ENCODE peak calls at places on chromosomes 12 and 14, in eight cellular contexts. K is fibroblast of lung; J is astrocyte; M is PC-3; W is GM23338; F is adrenal gland; N is pancreas; D is CD4-positive, alpha-beta memory T cell. A is an unnamed sample.

GRCh38 chr12:43696154-43696553 is 62.4 kb downstream of the PUS7L start:
- DNase-seq in K (no peak), J (no peak), M (no peak), W (no peak), F (no peak), N (no peak), D (no peak), A (no peak)

GRCh38 chr12:43333650-43334043 is 218.4 kb downstream of the ADAMTS20 start:
- DNase-seq in K (no peak), J (no peak), M (no peak), W (no peak), F (no peak), N (no peak), D (no peak), A (no peak)

GRCh38 chr14:34355584-34356266 is 106.3 kb downstream of the SPTSSA start:
- DNase-seq in K (peak), J (peak), M (peak), W (no peak), F (peak), N (no peak), D (no peak), A (no peak)

GRCh38 chr14:58027904-58028303 is 124.1 kb downstream of the ARMH4 start:
- DNase-seq in K (no peak), J (no peak), M (no peak), W (no peak), F (no peak), N (no peak), D (no peak), A (no peak)

GRCh38 chr12:95739561-95740313 is 50.8 kb downstream of the NTN4 start:
- DNase-seq in K (no peak), J (no peak), M (no peak), W (no peak), F (peak), N (peak), D (no peak), A (no peak)

GRCh38 chr14:77620222-77620865 is 3.9 kb upstream of the SPTLC2 start:
- DNase-seq in K (no peak), J (no peak), M (no peak), W (no peak), F (no peak), N (no peak), D (no peak), A (no peak)

GRCh38 chr12:76441016-76441415 is 92.8 kb upstream of the BBS10 start:
- DNase-seq in K (no peak), J (no peak), M (no peak), W (no peak), F (no peak), N (no peak), D (no peak), A (no peak)

GRCh38 chr14:61101803-61102548 is 120.9 kb downstream of the SLC38A6 start:
- DNase-seq in K (peak), J (peak), M (peak), W (peak), F (no peak), N (no peak), D (no peak), A (no peak)

GRCh38 chr14:71687115-71687836 is 245.0 kb upstream of the RGS6 start:
- DNase-seq in K (peak), J (no peak), M (no peak), W (no peak), F (no peak), N (no peak), D (no peak), A (no peak)

GRCh38 chr12:74732801-74733200 is 195.2 kb downstream of the ATXN7L3B start:
- DNase-seq in K (no peak), J (no peak), M (no peak), W (no peak), F (no peak), N (no peak), D (no peak), A (peak)

GRCh38 chr12:17017402-17017801 is 411.4 kb upstream of the LMO3 start:
- DNase-seq in K (no peak), J (no peak), M (peak), W (no peak), F (no peak), N (no peak), D (no peak), A (no peak)

GRCh38 chr14:32720927-32721326 is 217.8 kb upstream of the NPAS3 start:
- DNase-seq in K (no peak), J (peak), M (peak), W (no peak), F (no peak), N (no peak), D (no peak), A (no peak)

GRCh38 chr12:87112946-87113345 is 856.8 kb upstream of the MGAT4C start:
- DNase-seq in K (no peak), J (peak), M (peak), W (no peak), F (no peak), N (no peak), D (no peak), A (no peak)

GRCh38 chr14:88667555-88668273 is 104.9 kb downstream of the ZC3H14 start:
- DNase-seq in K (peak), J (peak), M (peak), W (peak), F (peak), N (peak), D (peak), A (peak)

GRCh38 chr12:128387811-128388422 is 120.9 kb downstream of the TMEM132C start:
- DNase-seq in K (no peak), J (no peak), M (peak), W (peak), F (peak), N (peak), D (no peak), A (peak)

GRCh38 chr12:39618701-39619100 is 902 bp downstream of the ABCD2 start:
- DNase-seq in K (no peak), J (no peak), M (no peak), W (no peak), F (no peak), N (no peak), D (peak), A (no peak)

GRCh38 chr12:129075451-129076208 is 222.4 kb downstream of the GLT1D1 start:
- DNase-seq in K (no peak), J (no peak), M (no peak), W (no peak), F (no peak), N (no peak), D (no peak), A (no peak)

GRCh38 chr12:27624586-27624985 is 71.7 kb upstream of the REP15 start:
- DNase-seq in K (no peak), J (peak), M (peak), W (no peak), F (no peak), N (no peak), D (no peak), A (no peak)

GRCh38 chr12:49364989-49365388 is 2.3 kb upstream of the SPATS2 start:
- DNase-seq in K (peak), J (peak), M (peak), W (no peak), F (peak), N (no peak), D (no peak), A (no peak)

GRCh38 chr14:65281991-65282908 is 130.3 kb upstream of the FUT8 start:
- DNase-seq in K (peak), J (peak), M (no peak), W (peak), F (no peak), N (no peak), D (no peak), A (no peak)

GRCh38 chr12:6193853-6194815 is 6.1 kb upstream of the CD9 start:
- DNase-seq in K (peak), J (no peak), M (no peak), W (peak), F (peak), N (no peak), D (no peak), A (peak)

GRCh38 chr12:91893476-91893875 is 252.2 kb downstream of the BTG1 start:
- DNase-seq in K (no peak), J (no peak), M (peak), W (no peak), F (no peak), N (no peak), D (no peak), A (no peak)

GRCh38 chr14:101361044-101361443 is 200.3 kb upstream of the DIO3 start:
- DNase-seq in K (peak), J (no peak), M (no peak), W (no peak), F (no peak), N (no peak), D (no peak), A (no peak)

GRCh38 chr14:80364274-80364673 is 153.0 kb upstream of the DIO2 start:
- DNase-seq in K (peak), J (peak), M (peak), W (peak), F (no peak), N (no peak), D (no peak), A (peak)

GRCh38 chr14:33237102-33237501 is 298.4 kb downstream of the NPAS3 start:
- DNase-seq in K (no peak), J (peak), M (no peak), W (peak), F (no peak), N (no peak), D (no peak), A (no peak)

GRCh38 chr14:30572771-30573170 is 13.8 kb downstream of the G2E3 start:
- DNase-seq in K (no peak), J (no peak), M (no peak), W (no peak), F (no peak), N (no peak), D (no peak), A (no peak)

GRCh38 chr12:115103884-115104883 is 420.2 kb upstream of the TBX3 start:
- DNase-seq in K (peak), J (peak), M (no peak), W (no peak), F (peak), N (no peak), D (no peak), A (no peak)

GRCh38 chr14:73777420-73777819 is 63.2 kb upstream of the PNMA1 start:
- DNase-seq in K (no peak), J (no peak), M (no peak), W (no peak), F (no peak), N (no peak), D (no peak), A (no peak)

GRCh38 chr14:74655597-74656389 is 43.8 kb upstream of the LTBP2 start:
- DNase-seq in K (peak), J (peak), M (peak), W (no peak), F (no peak), N (no peak), D (no peak), A (no peak)

GRCh38 chr12:62758216-62758615 is 176.7 kb downstream of the PPM1H start:
- DNase-seq in K (peak), J (peak), M (peak), W (no peak), F (no peak), N (no peak), D (no peak), A (no peak)

GRCh38 chr12:3538691-3539030 is 47.7 kb downstream of the PRMT8 start:
- DNase-seq in K (no peak), J (no peak), M (no peak), W (no peak), F (peak), N (no peak), D (no peak), A (no peak)

GRCh38 chr14:51657762-51658161 is 6.1 kb downstream of the FRMD6 start:
- DNase-seq in K (no peak), J (no peak), M (no peak), W (no peak), F (no peak), N (no peak), D (no peak), A (no peak)

GRCh38 chr12:112716099-112717093 is 75.2 kb upstream of the RPH3A start:
- DNase-seq in K (no peak), J (no peak), M (no peak), W (peak), F (peak), N (no peak), D (no peak), A (peak)

GRCh38 chr12:31118347-31118830 is 44.7 kb downstream of the DDX11 start:
- DNase-seq in K (no peak), J (no peak), M (no peak), W (peak), F (no peak), N (no peak), D (peak), A (peak)

GRCh38 chr12:119594772-119595445 is 1.3 kb downstream of the TMEM233 start:
- DNase-seq in K (no peak), J (peak), M (no peak), W (peak), F (no peak), N (no peak), D (no peak), A (no peak)

GRCh38 chr12:104974626-104975290 is 11.4 kb upstream of the NOPCHAP1 start:
- DNase-seq in K (no peak), J (peak), M (peak), W (no peak), F (no peak), N (no peak), D (no peak), A (no peak)

GRCh38 chr14:33996450-33996849 is 45.6 kb upstream of the EGLN3 start:
- DNase-seq in K (no peak), J (no peak), M (no peak), W (no peak), F (no peak), N (no peak), D (no peak), A (no peak)

GRCh38 chr14:104115691-104116543 is 22.5 kb upstream of the KIF26A start:
- DNase-seq in K (no peak), J (no peak), M (peak), W (no peak), F (no peak), N (peak), D (no peak), A (no peak)
- H3K4me3 ChIP-seq in K (peak), J (no peak), M (peak), W (peak), F (no peak), N (peak), D (no peak), A (peak)

DNA sequence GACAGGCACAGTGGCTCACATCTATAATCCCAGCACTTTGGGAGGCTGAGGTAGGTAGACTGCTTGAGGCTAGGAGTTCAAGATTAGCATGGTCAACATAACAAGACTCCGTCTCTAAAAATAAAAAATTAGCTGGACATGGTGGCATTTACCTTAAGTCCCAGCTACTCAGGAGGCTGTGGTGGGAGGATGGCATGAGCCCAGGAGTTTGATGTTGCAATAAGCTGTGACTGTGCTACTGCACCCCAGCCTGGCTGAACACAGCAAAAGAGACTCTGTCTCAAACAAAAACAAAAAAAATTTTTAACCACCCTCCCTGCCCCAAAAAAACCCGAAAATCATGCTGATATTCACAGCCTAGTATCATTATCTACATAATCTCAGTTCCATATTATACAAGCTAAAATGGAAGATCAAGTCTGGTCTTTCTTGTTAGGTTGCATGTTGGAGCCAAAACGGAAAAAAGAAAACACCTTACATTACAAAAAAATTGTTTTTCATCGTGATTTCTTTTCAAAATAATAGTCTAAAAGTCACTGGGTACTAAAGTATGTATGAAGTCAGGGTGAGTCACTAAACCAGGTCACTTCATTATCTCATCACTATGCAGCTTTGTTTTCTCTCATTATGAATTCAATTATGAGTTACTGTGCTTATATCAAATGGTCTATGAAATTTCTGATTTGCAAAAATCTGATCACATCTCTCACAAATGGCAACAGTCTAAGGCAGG is 13.8 kb downstream of the GXYLT1 start:
- DNase-seq in K (peak), J (peak), M (peak), W (no peak), F (peak), N (no peak), D (no peak), A (no peak)
- H3K4me3 ChIP-seq in K (no peak), J (peak), M (peak), W (no peak), F (no peak), N (no peak), D (no peak), A (no peak)

GRCh38 chr14:55122441-55122986 is 6.5 kb upstream of the LGALS3 start:
- DNase-seq in K (peak), J (peak), M (peak), W (no peak), F (peak), N (peak), D (no peak), A (no peak)
- H3K4me3 ChIP-seq in K (no peak), J (no peak), M (peak), W (no peak), F (no peak), N (no peak), D (no peak), A (no peak)

GRCh38 chr14:99425272-99425681 is 55.4 kb downstream of the SETD3 start:
- DNase-seq in K (no peak), J (no peak), M (no peak), W (no peak), F (no peak), N (peak), D (no peak), A (no peak)
- H3K4me3 ChIP-seq in K (no peak), J (no peak), M (no peak), W (no peak), F (no peak), N (no peak), D (no peak), A (no peak)

GRCh38 chr12:116693259-116694227 is 44.3 kb downstream of the SPRING1 start:
- DNase-seq in K (no peak), J (no peak), M (no peak), W (peak), F (peak), N (no peak), D (no peak), A (no peak)
- H3K4me3 ChIP-seq in K (peak), J (peak), M (peak), W (peak), F (no peak), N (no peak), D (no peak), A (no peak)

DNA sequence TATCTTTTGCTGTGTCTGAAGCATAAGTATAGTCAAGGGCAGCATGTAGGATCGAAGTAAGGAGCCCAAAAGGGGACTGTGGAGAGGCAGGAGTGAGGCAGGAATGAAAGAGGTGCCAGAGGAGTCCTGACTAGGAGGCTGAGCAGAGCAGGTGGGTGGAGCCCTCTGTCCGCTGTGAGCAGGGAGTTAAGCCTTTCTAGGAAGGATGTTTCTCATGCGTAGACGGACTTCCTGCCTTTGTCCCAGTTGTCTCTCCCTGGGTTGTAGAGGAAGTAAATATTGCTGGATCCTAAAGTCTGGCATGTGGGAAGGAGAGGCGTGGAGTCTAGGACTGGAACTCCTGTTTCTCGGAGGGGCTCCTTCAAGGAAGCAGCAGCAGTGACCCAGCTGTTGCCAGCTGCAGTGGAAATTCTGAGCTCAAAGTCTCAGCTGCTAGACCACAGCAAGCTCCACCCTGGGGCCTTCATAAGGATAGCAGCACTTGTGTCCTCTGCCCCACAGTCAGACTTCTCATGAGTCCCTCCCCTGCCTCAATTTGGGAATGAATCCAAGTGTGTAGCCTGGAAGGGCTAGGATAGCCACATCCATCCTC is 44.0 kb downstream of the RBMS2 start:
- DNase-seq in K (peak), J (peak), M (peak), W (peak), F (peak), N (no peak), D (peak), A (peak)
- H3K4me3 ChIP-seq in K (peak), J (no peak), M (no peak), W (no peak), F (no peak), N (no peak), D (no peak), A (peak)